ENCODE peak calls at places on chromosomes 1 and 21, in four cellular contexts. R is HEK293T, K is K562, Z is HepG2. M is an unnamed sample.
A peak's percentile ranks its signal among the peaks of the same experiment; 100 is the strongest.

GRCh38 chr1:173139706-173140105 is 67.4 kb downstream of the TNFSF4 start:
- DNase-seq in K (no peak), Z (no peak), R (no peak), M (no peak)

GRCh38 chr1:231629132-231629531 is 2.5 kb downstream of the DISC1 start:
- DNase-seq in Z (no peak), K (peak; percentile 27), R (no peak), M (no peak)

GRCh38 chr1:232558974-232559373 is 71.0 kb downstream of the SIPA1L2 start:
- DNase-seq in R (no peak), K (no peak), Z (no peak), M (no peak)

GRCh38 chr1:214106375-214106774 is 118.6 kb downstream of the PROX1 start:
- DNase-seq in R (peak; percentile 38), Z (no peak), K (no peak), M (no peak)

GRCh38 chr1:147185442-147185841 is 13.2 kb upstream of the PRKAB2 start:
- DNase-seq in K (no peak), R (no peak), Z (no peak), M (no peak)

GRCh38 chr1:196546272-196547245 is 61.7 kb downstream of the KCNT2 start:
- DNase-seq in Z (no peak), K (peak; percentile 55), R (no peak), M (no peak)

GRCh38 chr1:47647327-47647845 is 209.5 kb downstream of the FOXD2 start:
- DNase-seq in R (no peak), Z (no peak), K (no peak), M (no peak)

GRCh38 chr21:20997633-20998455 is at the start of gene NCAM2:
- DNase-seq in Z (peak; percentile 9), K (peak; percentile 76), R (peak; percentile 70), M (no peak)

GRCh38 chr1:113217447-113218208 is 144.6 kb downstream of the LRIG2 start:
- DNase-seq in K (peak; percentile 71), Z (peak; percentile 35), R (no peak), M (no peak)

DNA sequence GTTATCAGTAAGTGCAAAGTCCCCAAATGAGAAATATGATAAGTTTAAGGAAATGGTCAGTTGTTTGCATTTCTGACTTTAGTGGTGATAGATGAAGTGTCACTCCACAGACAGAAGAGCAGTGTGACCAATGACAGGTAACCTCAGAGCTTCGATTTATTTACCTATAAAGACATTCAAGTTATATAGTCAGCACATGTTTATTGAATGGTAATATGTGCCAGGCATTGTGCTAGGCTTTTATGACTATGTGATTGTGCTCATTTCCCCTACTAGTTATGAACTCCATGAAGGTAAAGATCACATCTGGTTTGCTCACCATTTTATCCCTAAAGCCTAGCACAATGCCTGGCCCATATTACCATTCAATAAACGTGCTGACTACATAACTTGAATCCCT is 222.4 kb downstream of the HHIPL2 start:
- DNase-seq in K (no peak), Z (no peak), R (no peak), M (no peak)
- TF ChIP-seq FOXK2 in K (no peak), Z (no peak), R (no peak), M (no peak)

DNA sequence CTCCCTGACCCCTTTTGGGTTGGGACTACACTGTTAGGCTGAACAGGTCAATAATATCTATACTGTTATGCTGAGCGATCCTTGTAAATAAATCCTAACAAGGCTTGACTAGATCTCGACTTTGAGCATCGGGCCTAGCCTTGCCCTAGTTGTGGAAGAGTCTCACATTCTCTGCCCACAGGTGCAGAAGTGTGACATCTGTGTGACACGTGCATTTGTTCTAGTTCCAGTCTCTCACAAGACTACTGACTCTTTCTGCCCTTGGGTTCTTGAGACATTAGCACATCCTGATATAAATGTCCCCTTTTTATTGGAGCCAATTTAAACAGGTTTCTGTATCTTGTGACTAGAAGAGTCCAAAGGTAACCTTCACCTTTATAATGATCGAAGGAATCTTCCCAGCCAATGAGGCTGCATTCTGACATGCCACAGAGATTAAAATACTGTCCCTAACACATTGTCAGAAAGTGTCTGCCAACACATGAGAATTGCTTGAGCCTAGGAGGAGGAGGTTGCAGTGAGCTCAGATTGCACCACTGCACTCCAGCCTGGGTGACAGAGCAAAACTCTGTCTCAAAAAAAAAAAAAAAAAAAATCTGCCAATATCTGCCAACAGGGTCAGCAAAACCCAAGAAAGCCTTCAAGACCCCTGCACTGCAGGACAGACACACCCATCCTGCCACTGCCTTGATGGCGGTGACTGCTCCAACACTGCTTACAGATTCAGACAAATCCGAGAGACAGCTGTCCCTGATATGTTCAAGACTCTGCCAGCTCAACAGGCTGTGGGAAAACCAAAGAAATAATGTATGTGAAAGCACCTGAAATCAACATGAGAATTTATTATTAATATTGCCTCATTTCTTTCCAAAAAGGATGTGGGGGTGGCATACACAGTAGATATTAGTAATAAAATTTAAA is 56.5 kb upstream of the PSEN2 start:
- DNase-seq in Z (no peak), K (no peak), R (no peak), M (no peak)
- TF ChIP-seq FOXK2 in Z (no peak), K (no peak), R (no peak), M (no peak)

GRCh38 chr1:230303069-230303468 is 123.1 kb downstream of the PGBD5 start:
- DNase-seq in Z (no peak), R (no peak), K (peak; percentile 18), M (no peak)

GRCh38 chr1:230299148-230300006 is 126.8 kb downstream of the PGBD5 start:
- DNase-seq in R (no peak), K (no peak), Z (peak; percentile 82), M (no peak)

GRCh38 chr1:230301322-230301721 is 124.8 kb downstream of the PGBD5 start:
- DNase-seq in R (no peak), K (no peak), Z (no peak), M (no peak)

GRCh38 chr1:230301820-230302219 is 124.3 kb downstream of the PGBD5 start:
- DNase-seq in Z (no peak), R (no peak), K (no peak), M (no peak)

DNA sequence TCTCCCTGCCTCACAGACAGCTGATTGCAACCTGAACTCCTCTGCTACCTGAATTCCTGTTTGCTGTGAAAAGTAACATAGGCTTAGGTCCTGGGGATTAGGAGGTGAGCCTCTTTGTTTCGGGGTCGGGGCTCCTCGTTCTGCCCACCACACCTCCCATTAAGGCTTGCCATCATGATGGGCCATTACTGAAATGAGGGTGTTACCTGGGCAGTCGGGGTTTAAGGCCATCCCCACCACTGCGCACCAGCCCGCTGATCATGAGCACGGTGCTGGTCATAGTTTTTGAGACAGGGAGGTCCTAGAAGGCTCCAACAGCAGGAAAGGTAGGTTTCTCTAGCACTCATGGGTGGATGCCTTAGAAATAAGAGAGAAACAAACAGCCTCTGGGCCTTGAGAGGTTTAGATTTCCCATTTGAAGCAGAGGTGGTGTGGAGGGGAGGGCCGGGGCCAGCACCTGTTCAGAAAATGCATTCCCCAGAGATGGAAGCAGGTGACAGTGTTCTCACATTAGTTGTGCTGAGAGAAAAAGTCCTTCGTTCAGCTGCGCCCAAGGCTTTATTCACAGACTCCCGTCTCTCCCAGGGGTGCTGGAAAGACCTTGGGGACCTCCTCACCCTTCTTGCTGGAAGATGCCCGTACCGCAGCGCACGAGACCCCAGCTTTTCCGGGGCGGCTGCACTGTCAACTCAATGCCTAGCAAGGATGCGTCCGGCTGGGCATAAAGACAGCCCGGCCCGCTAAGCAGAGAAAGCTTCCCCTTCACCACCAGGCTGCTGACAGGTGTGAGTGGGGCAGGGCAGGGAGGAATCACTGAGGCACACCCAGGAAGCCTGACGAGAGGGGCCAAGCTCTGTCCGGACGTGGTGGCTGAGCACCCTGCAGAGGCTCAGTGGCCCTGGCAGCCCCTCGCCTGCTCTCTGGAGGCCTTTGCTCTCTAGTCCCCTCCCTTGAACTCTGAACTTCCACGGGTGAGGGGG is 125.5 kb downstream of the PGBD5 start:
- DNase-seq in R (no peak), K (no peak), Z (no peak), M (no peak)
- TF ChIP-seq FOXK2 in R (no peak), K (no peak), Z (no peak), M (no peak)

GRCh38 chr1:58885998-58886397 is 102.2 kb upstream of the JUN start:
- DNase-seq in Z (no peak), R (no peak), K (no peak), M (no peak)
- TF ChIP-seq FOXK2 in Z (no peak), R (no peak), K (no peak), M (no peak)

DNA sequence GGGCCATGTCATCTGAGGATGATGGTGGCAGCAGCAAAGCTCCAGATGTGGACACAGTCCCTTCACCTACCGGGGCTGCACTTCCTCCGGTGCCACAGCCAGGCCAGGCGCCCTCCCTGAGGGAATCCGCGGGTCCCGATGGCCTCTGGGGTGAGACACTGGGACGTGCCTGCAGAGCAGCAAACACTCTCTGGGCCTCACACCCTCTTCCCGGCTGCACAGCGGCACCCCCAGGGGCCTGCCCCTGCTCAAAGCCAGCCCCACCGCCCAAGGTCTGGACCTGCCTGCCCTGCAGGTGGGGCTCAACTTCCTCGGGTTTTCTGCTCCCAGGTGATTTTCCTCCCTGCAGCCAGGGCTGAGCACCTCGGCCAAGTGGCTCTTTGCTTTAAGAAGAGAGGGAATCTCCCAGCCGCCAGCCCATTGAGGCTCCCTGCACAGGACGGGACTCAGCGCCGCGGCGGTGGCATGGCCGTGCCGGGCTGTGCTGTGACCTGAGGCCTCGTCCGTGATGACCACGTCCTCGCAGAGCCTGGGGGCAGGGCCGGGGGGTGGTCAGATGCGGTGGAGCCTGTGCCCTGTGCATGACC is 21.3 kb upstream of the COL18A1 start:
- DNase-seq in K (no peak), R (no peak), Z (no peak), M (no peak)
- TF ChIP-seq FOXK2 in K (no peak), R (no peak), Z (no peak), M (no peak)

GRCh38 chr1:21175324-21175669 is 1.4 kb downstream of the EIF4G3 start:
- DNase-seq in R (no peak), Z (no peak), K (peak; percentile 65), M (no peak)

GRCh38 chr1:21174230-21174629 is 2.5 kb downstream of the EIF4G3 start:
- DNase-seq in Z (no peak), R (no peak), K (no peak), M (no peak)

GRCh38 chr1:21176589-21177555 is at the start of gene EIF4G3:
- DNase-seq in R (peak; percentile 98), Z (peak; percentile 94), K (peak; percentile 99), M (peak; percentile 75)

GRCh38 chr1:21175670-21176581 is 771 bp downstream of the EIF4G3 start:
- DNase-seq in R (no peak), Z (no peak), K (peak; percentile 47), M (no peak)

DNA sequence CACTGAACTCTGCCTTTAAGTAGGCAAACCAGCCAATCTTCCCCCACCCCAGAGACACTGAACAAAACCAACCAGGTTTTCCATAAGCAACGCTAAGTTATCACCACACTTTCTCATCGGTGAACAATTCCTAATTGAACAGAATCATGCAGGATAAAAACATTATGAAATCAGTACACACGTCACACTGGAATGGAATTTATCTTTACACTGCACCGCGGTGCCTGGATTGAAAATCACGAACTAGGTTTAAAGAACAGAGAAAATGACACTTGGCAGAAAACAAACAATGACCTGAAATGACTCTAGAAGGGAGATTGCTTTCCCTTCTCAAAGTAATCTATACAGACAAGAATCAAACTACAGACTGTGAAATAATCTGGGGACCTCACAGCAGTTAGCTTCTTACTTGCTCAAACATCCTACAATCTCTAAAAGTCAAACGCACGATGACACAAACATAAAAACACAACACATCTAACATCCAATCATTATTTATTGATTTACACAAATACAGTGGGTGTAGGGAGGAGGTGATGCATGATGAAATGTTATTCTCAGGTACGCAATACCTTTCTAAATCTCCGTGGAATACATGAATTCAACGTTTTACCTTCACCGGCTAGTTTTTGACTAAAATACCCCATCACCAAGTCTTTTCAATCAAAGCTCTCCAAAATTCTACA is 1.9 kb downstream of the EIF4G3 start:
- DNase-seq in K (no peak), Z (peak; percentile 29), R (no peak), M (no peak)
- TF ChIP-seq FOXK2 in K (no peak), Z (no peak), R (no peak), M (no peak)

M was measured in GM12878.